ENCODE peak calls at places on chromosomes 3 and 15, in seven cellular contexts. D is ascending aorta, O is fibroblast of the aortic adventitia, N is HL-60, T is tibial artery, J is spleen, L is left ventricle myocardium inferior. Q is an unnamed sample.

GRCh38 chr3:134959516-134959915 is 164.5 kb downstream of the EPHB1 start:
- DNase-seq in D (no peak), O (no peak), N (no peak), T (no peak), J (no peak), L (no peak), Q (no peak)

GRCh38 chr3:41202834-41203345 is 3.6 kb downstream of the CTNNB1 start:
- DNase-seq in D (no peak), O (peak), N (no peak), T (no peak), J (no peak), L (no peak), Q (peak)

GRCh38 chr15:86615411-86615810 is 535.7 kb downstream of the AGBL1 start:
- DNase-seq in D (no peak), O (no peak), N (no peak), T (no peak), J (no peak), L (no peak), Q (no peak)

GRCh38 chr3:76753599-76753998 is 286.3 kb upstream of the ROBO2 start:
- DNase-seq in D (no peak), O (no peak), N (no peak), T (no peak), J (no peak), L (no peak), Q (peak)

GRCh38 chr3:127953636-127954035 is 38.6 kb downstream of the KBTBD12 start:
- DNase-seq in D (no peak), O (peak), N (no peak), T (no peak), J (no peak), L (no peak), Q (peak)

GRCh38 chr15:64619880-64620839 is 155.2 kb downstream of the RBPMS2 start:
- DNase-seq in D (no peak), O (peak), N (no peak), T (no peak), J (no peak), L (no peak), Q (peak)

GRCh38 chr3:32354362-32354778 is 37.3 kb upstream of the CMTM7 start:
- DNase-seq in D (no peak), O (peak), N (no peak), T (no peak), J (peak), L (no peak), Q (no peak)

GRCh38 chr15:61169904-61170695 is 59.0 kb downstream of the RORA start:
- DNase-seq in D (no peak), O (no peak), N (no peak), T (no peak), J (no peak), L (no peak), Q (no peak)

GRCh38 chr15:91022832-91023129 is 387 bp upstream of the VPS33B start:
- DNase-seq in D (no peak), O (no peak), N (no peak), T (no peak), J (no peak), L (no peak), Q (no peak)

GRCh38 chr3:111714305-111714704 is 119.2 kb upstream of the ZBED2 start:
- DNase-seq in D (no peak), O (peak), N (no peak), T (no peak), J (no peak), L (no peak), Q (no peak)

GRCh38 chr3:22159004-22159695 is 408.1 kb upstream of the ZNF385D start:
- DNase-seq in D (no peak), O (no peak), N (no peak), T (no peak), J (no peak), L (no peak), Q (no peak)

GRCh38 chr15:31328425-31328998 is 1.9 kb downstream of the KLF13 start:
- DNase-seq in D (no peak), O (no peak), N (no peak), T (no peak), J (peak), L (peak), Q (peak)

GRCh38 chr3:143644370-143645089 is 203.7 kb downstream of the SLC9A9 start:
- DNase-seq in D (no peak), O (peak), N (peak), T (no peak), J (no peak), L (no peak), Q (peak)

GRCh38 chr3:111943533-111943932 is 35.3 kb upstream of the ABHD10 start:
- DNase-seq in D (no peak), O (no peak), N (no peak), T (no peak), J (no peak), L (no peak), Q (no peak)

GRCh38 chr3:174336774-174337173 is 522.4 kb upstream of the NAALADL2 start:
- DNase-seq in D (no peak), O (no peak), N (no peak), T (no peak), J (no peak), L (no peak), Q (no peak)

GRCh38 chr3:166785851-166786250 is 594.2 kb downstream of the ZBBX start:
- DNase-seq in D (no peak), O (no peak), N (no peak), T (no peak), J (no peak), L (no peak), Q (no peak)

GRCh38 chr3:9163289-9163688 is 86.2 kb downstream of the SRGAP3 start:
- DNase-seq in D (no peak), O (no peak), N (no peak), T (no peak), J (no peak), L (no peak), Q (no peak)

GRCh38 chr3:64685800-64686445 is 1.9 kb downstream of the ADAMTS9 start:
- DNase-seq in D (peak), O (peak), N (no peak), T (peak), J (peak), L (peak), Q (peak)

GRCh38 chr3:153767601-153768558 is 353.3 kb upstream of the ARHGEF26 start:
- DNase-seq in D (no peak), O (no peak), N (no peak), T (no peak), J (no peak), L (no peak), Q (no peak)

GRCh38 chr3:46901591-46902187 is 24.2 kb downstream of the PTH1R start:
- DNase-seq in D (no peak), O (no peak), N (no peak), T (peak), J (peak), L (no peak), Q (no peak)

GRCh38 chr3:99021466-99021865 is 120.0 kb upstream of the DCBLD2 start:
- DNase-seq in D (no peak), O (no peak), N (no peak), T (no peak), J (no peak), L (no peak), Q (no peak)

GRCh38 chr15:40991355-40991754 is 38.1 kb downstream of the CHAC1 start:
- DNase-seq in D (no peak), O (no peak), N (no peak), T (no peak), J (no peak), L (no peak), Q (no peak)

GRCh38 chr3:194333212-194333980 is 17.7 kb downstream of the CPN2 start:
- DNase-seq in D (no peak), O (peak), N (peak), T (peak), J (peak), L (peak), Q (peak)

GRCh38 chr15:23570466-23570865 is 5.0 kb downstream of the MKRN3 start:
- DNase-seq in D (no peak), O (no peak), N (no peak), T (no peak), J (no peak), L (no peak), Q (no peak)

GRCh38 chr15:66756220-66756769 is 54.3 kb downstream of the SMAD6 start:
- DNase-seq in D (no peak), O (no peak), N (no peak), T (no peak), J (no peak), L (no peak), Q (no peak)

GRCh38 chr15:78103406-78104118 is 11.2 kb downstream of the SH2D7 start:
- DNase-seq in D (no peak), O (no peak), N (peak), T (no peak), J (peak), L (peak), Q (no peak)

GRCh38 chr15:30990036-30990435 is 1.4 kb downstream of the MTMR10 start:
- DNase-seq in D (no peak), O (no peak), N (no peak), T (no peak), J (no peak), L (no peak), Q (peak)

GRCh38 chr3:16374047-16375019 is 109.3 kb downstream of the OXNAD1 start:
- DNase-seq in D (no peak), O (no peak), N (no peak), T (no peak), J (peak), L (peak), Q (no peak)

GRCh38 chr3:8052599-8053185 is 448.9 kb upstream of the LMCD1 start:
- DNase-seq in D (no peak), O (no peak), N (no peak), T (no peak), J (no peak), L (peak), Q (no peak)

GRCh38 chr3:154954750-154955149 is 125.4 kb upstream of the MME start:
- DNase-seq in D (no peak), O (peak), N (no peak), T (no peak), J (no peak), L (no peak), Q (no peak)

GRCh38 chr3:10964537-10965167 is 27.9 kb upstream of the SLC6A1 start:
- DNase-seq in D (no peak), O (no peak), N (peak), T (no peak), J (no peak), L (no peak), Q (no peak)

GRCh38 chr3:116886202-116886893 is 176.8 kb downstream of the TUSC7 start:
- DNase-seq in D (no peak), O (no peak), N (no peak), T (no peak), J (no peak), L (no peak), Q (no peak)

GRCh38 chr15:63156086-63156707 is 1.1 kb downstream of the RPS27L start:
- DNase-seq in D (no peak), O (peak), N (no peak), T (no peak), J (no peak), L (no peak), Q (no peak)

GRCh38 chr15:47803767-47804166 is 86.5 kb downstream of the SEMA6D start:
- DNase-seq in D (no peak), O (peak), N (no peak), T (no peak), J (no peak), L (no peak), Q (peak)

GRCh38 chr3:197499427-197499826 is 56.3 kb downstream of the BDH1 start:
- DNase-seq in D (no peak), O (no peak), N (no peak), T (no peak), J (no peak), L (no peak), Q (peak)

GRCh38 chr3:124802702-124803101 is 72.5 kb downstream of the UMPS start:
- DNase-seq in D (no peak), O (no peak), N (no peak), T (no peak), J (no peak), L (no peak), Q (no peak)

GRCh38 chr15:37893309-37893708 is 41.1 kb upstream of the TMCO5A start:
- DNase-seq in D (no peak), O (peak), N (no peak), T (no peak), J (no peak), L (no peak), Q (no peak)

GRCh38 chr3:59709702-59710555 is 660.1 kb upstream of the CFAP20DC start:
- DNase-seq in D (peak), O (no peak), N (peak), T (peak), J (peak), L (peak), Q (no peak)

GRCh38 chr15:67082007-67082536 is 16.7 kb downstream of the SMAD3 start:
- DNase-seq in D (no peak), O (no peak), N (no peak), T (no peak), J (peak), L (no peak), Q (no peak)

GRCh38 chr3:20225769-20226168 is 39.8 kb upstream of the SGO1 start:
- DNase-seq in D (no peak), O (peak), N (peak), T (no peak), J (no peak), L (no peak), Q (peak)
- TF ChIP-seq CTCF in D (peak), O (peak), N (peak), T (peak), J (no peak), L (peak), Q (peak)

GRCh38 chr15:58201536-58201935 is 63.4 kb downstream of the AQP9 start:
- DNase-seq in D (no peak), O (peak), N (no peak), T (no peak), J (no peak), L (no peak), Q (peak)
- H3K4me3 ChIP-seq in D (no peak), O (no peak), N (no peak), T (no peak), J (no peak), L (no peak), Q (no peak)

GRCh38 chr3:104102386-104102785 is 1264.3 kb upstream of the ALCAM start:
- DNase-seq in D (no peak), O (peak), N (peak), T (no peak), J (no peak), L (no peak), Q (peak)
- TF ChIP-seq CTCF in D (peak), O (peak), N (peak), T (peak), J (no peak), L (peak), Q (peak)

DNA sequence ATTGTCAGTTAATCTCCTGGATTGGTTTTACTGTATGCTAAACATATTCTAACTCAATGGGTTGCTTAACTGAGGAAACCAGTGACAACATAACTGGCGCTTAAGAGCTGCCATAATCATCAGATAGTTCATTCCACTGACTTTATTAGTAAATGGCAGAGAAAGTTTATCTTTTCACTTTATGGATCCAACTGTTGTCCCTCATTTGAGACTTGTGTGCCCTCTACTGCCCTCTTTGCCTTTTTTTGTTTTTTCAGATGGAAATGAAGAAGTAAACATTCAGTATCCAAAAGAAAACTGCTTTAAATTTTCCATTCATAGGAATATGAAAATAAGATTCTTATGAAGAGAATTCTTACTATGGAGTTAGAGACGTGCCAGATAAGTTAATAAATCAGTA is 93.5 kb downstream of the NPTN start:
- DNase-seq in D (no peak), O (no peak), N (no peak), T (no peak), J (no peak), L (no peak), Q (no peak)
- H3K4me3 ChIP-seq in D (no peak), O (no peak), N (no peak), T (no peak), J (no peak), L (no peak), Q (no peak)

GRCh38 chr15:87843312-87843711 is 413.2 kb downstream of the NTRK3 start:
- DNase-seq in D (no peak), O (no peak), N (no peak), T (no peak), J (no peak), L (no peak), Q (no peak)
- TF ChIP-seq CTCF in D (no peak), O (no peak), N (no peak), T (no peak), J (no peak), L (no peak), Q (no peak)

GRCh38 chr3:42639192-42639591 is 14.3 kb upstream of the ZBTB47 start:
- DNase-seq in D (no peak), O (no peak), N (no peak), T (no peak), J (no peak), L (no peak), Q (no peak)
- H3K4me3 ChIP-seq in D (no peak), O (no peak), N (no peak), T (no peak), J (no peak), L (no peak), Q (no peak)

GRCh38 chr15:58431221-58432149 is at the start of gene LIPC:
- DNase-seq in D (no peak), O (no peak), N (no peak), T (no peak), J (no peak), L (no peak), Q (no peak)

GRCh38 chr15:58427987-58428386 is 3.8 kb upstream of the LIPC start:
- DNase-seq in D (no peak), O (no peak), N (no peak), T (no peak), J (no peak), L (no peak), Q (no peak)

GRCh38 chr15:58432421-58432820 is 630 bp downstream of the LIPC start:
- DNase-seq in D (no peak), O (peak), N (no peak), T (no peak), J (no peak), L (no peak), Q (peak)

GRCh38 chr15:58433597-58434333 is 2.0 kb downstream of the LIPC start:
- DNase-seq in D (no peak), O (peak), N (no peak), T (no peak), J (no peak), L (no peak), Q (no peak)

DNA sequence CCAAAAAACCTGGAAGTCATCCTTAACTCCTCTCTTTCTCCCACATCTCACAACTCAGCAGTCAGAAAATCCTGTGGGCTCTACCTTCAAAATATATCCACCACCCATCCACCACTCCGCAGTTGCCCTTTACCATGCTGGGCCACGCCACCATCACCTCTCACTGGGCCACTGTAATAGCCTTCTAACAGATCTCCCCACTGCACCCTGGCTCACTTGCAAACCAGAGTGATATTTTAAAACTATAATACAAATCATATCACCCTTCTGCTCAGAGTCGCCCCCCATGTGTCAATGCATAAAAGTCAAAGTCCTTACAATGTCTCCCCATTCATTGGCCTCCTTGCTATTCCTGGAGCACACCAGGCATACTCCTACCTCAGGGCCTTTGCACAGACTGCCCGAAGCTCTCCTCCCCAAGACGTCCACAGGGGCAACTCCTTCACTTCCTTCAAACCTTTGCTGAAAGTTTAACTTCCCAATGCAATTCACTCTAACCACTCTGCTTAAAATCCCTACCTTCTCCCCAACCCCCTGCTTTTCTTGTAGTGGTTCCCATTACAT is 1.5 kb upstream of the LIPC start:
- DNase-seq in D (no peak), O (no peak), N (no peak), T (no peak), J (no peak), L (no peak), Q (no peak)
- TF ChIP-seq CTCF in D (no peak), O (no peak), N (no peak), T (no peak), J (no peak), L (no peak), Q (no peak)

DNA sequence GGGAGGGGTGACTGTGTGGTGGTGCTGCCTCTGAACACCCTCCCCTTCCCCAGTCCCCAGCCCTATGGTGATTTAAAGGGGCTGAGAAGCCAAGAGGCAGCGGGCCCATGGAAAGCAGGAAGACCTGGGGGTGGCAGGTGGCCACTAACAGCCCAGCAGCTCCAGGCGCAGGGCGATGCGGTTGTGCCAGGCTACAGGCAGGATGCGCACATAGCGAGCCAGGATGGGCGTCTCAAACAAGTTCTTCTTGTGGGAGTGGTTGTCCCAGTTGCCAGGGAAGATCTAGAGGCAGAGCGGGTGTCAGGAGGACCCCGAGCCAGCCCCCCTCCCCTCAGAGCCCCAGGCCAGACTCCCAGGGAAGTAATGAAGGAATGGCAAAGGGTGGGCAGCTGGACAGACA is 3.9 kb upstream of the HAPLN3 start:
- DNase-seq in D (no peak), O (no peak), N (no peak), T (no peak), J (no peak), L (no peak), Q (no peak)
- H3K4me3 ChIP-seq in D (no peak), O (no peak), N (no peak), T (no peak), J (no peak), L (no peak), Q (no peak)

GRCh38 chr3:168061332-168061996 is 34.3 kb downstream of the GOLIM4 start:
- DNase-seq in D (no peak), O (no peak), N (no peak), T (no peak), J (no peak), L (no peak), Q (no peak)
- TF ChIP-seq CTCF in D (no peak), O (no peak), N (no peak), T (no peak), J (no peak), L (no peak), Q (no peak)

GRCh38 chr3:171455603-171456550 is 4.3 kb downstream of the TNIK start:
- DNase-seq in D (no peak), O (peak), N (no peak), T (no peak), J (no peak), L (peak), Q (no peak)
- H3K4me3 ChIP-seq in D (no peak), O (no peak), N (no peak), T (no peak), J (no peak), L (no peak), Q (no peak)

Q was measured in foreskin fibroblast.